ENCODE peak calls at places on chromosomes 6 and 20, in seven cellular contexts. G is NCI-H774, X is SHP77, J is epithelial cell of esophagus, B is AG08395, N is left ventricle myocardium superior, C is skeletal muscle cell. F is an unnamed sample.

GRCh38 chr20:11734431-11734830 is 183.3 kb upstream of the BTBD3 start:
- DNase-seq in B (no peak), J (no peak), N (no peak), C (no peak), G (peak), X (no peak), F (no peak)

GRCh38 chr20:47353697-47354387 is 2.7 kb downstream of the ZMYND8 start:
- DNase-seq in X (no peak), B (no peak), N (no peak), J (no peak), G (no peak), C (no peak), F (no peak)

GRCh38 chr6:8707369-8707768 is 272.0 kb upstream of the SLC35B3 start:
- DNase-seq in J (no peak), C (no peak), G (no peak), B (no peak), X (no peak), N (no peak), F (no peak)

GRCh38 chr6:101167638-101168037 is 225.9 kb upstream of the GRIK2 start:
- DNase-seq in X (no peak), G (no peak), C (no peak), J (no peak), N (no peak), B (no peak), F (no peak)

GRCh38 chr20:43838703-43839060 is 76.0 kb upstream of the TOX2 start:
- DNase-seq in N (no peak), B (no peak), X (no peak), J (no peak), G (no peak), C (no peak), F (no peak)

GRCh38 chr20:60202046-60202445 is 243.8 kb downstream of the CDH26 start:
- DNase-seq in X (no peak), C (no peak), N (peak), B (no peak), G (no peak), J (peak), F (no peak)

GRCh38 chr6:100462990-100463684 is 1.6 kb downstream of the SIM1 start:
- DNase-seq in C (no peak), J (no peak), N (no peak), G (peak), X (peak), B (no peak), F (no peak)

GRCh38 chr20:50467618-50468373 is 42.4 kb upstream of the PTPN1 start:
- DNase-seq in N (no peak), C (no peak), X (peak), G (peak), B (peak), J (peak), F (no peak)

GRCh38 chr6:108555399-108556052 is 5.2 kb upstream of the FOXO3 start:
- DNase-seq in C (no peak), X (no peak), J (peak), B (no peak), G (no peak), N (peak), F (no peak)

GRCh38 chr20:48718914-48719578 is 108.8 kb downstream of the PREX1 start:
- DNase-seq in B (no peak), C (no peak), J (no peak), X (no peak), G (no peak), N (no peak), F (no peak)

GRCh38 chr6:160818934-160819333 is 116.9 kb downstream of the PLG start:
- DNase-seq in X (no peak), C (no peak), J (no peak), N (no peak), G (no peak), B (no peak), F (no peak)

GRCh38 chr6:26033942-26034354 is 53.3 kb upstream of the HFE start:
- DNase-seq in J (no peak), G (no peak), X (peak), B (no peak), C (no peak), N (peak), F (no peak)

GRCh38 chr20:12241065-12241464 is 323.4 kb downstream of the BTBD3 start:
- DNase-seq in X (peak), J (no peak), G (peak), C (no peak), N (no peak), B (no peak), F (no peak)